ENCODE peak calls at places on chromosomes 2 and 18, in four cellular contexts. K is WTC11, R is K562, I is HepG2. W is an unnamed sample.

GRCh38 chr18:715626-716025 is 3.2 kb upstream of the ENOSF1 start:
- DNase-seq in K (no peak), R (no peak), I (no peak), W (no peak)

GRCh38 chr18:11293794-11294193 is 144.4 kb upstream of the PIEZO2 start:
- DNase-seq in K (no peak), R (no peak), I (no peak), W (no peak)

GRCh38 chr2:85266424-85267041 is 61.3 kb downstream of the TGOLN2 start:
- DNase-seq in K (peak), R (peak), I (peak), W (peak)

GRCh38 chr18:24380163-24380747 is 17.4 kb downstream of the OSBPL1A start:
- DNase-seq in K (no peak), R (no peak), I (no peak), W (no peak)

GRCh38 chr2:241859436-241860183 is 916 bp upstream of the PDCD1 start:
- DNase-seq in K (no peak), R (peak), I (no peak), W (no peak)

GRCh38 chr2:33275689-33276444 is 200.6 kb upstream of the RASGRP3 start:
- DNase-seq in K (no peak), R (peak), I (peak), W (no peak)

GRCh38 chr2:16389611-16390010 is 276.0 kb downstream of the CYRIA start:
- DNase-seq in K (no peak), R (no peak), I (no peak), W (no peak)

GRCh38 chr2:42931147-42931817 is 138.9 kb upstream of the HAAO start:
- DNase-seq in K (peak), R (peak), I (peak), W (peak)

GRCh38 chr2:105150231-105150630 is 91.3 kb upstream of the GPR45 start:
- DNase-seq in K (no peak), R (no peak), I (no peak), W (no peak)

GRCh38 chr2:236601306-236602202 is 31.9 kb downstream of the ACKR3 start:
- DNase-seq in K (no peak), R (no peak), I (no peak), W (no peak)

GRCh38 chr2:224598669-224599068 is 13.5 kb upstream of the CUL3 start:
- DNase-seq in K (no peak), R (no peak), I (no peak), W (no peak)

GRCh38 chr2:238043851-238044250 is 16.9 kb upstream of the SCLY start:
- DNase-seq in K (no peak), R (no peak), I (no peak), W (no peak)

GRCh38 chr2:229467783-229468182 is 196.7 kb upstream of the PID1 start:
- DNase-seq in K (no peak), R (no peak), I (no peak), W (no peak)

GRCh38 chr2:20190862-20191713 is 33.8 kb downstream of the SDC1 start:
- DNase-seq in K (no peak), R (no peak), I (peak), W (no peak)

GRCh38 chr2:32553829-32554432 is 73.9 kb upstream of the TTC27 start:
- DNase-seq in K (no peak), R (peak), I (peak), W (peak)

GRCh38 chr2:236568068-236568921 is 1.3 kb upstream of the ACKR3 start:
- DNase-seq in K (no peak), R (no peak), I (no peak), W (no peak)

GRCh38 chr2:187959821-187960220 is 331.9 kb upstream of the GULP1 start:
- DNase-seq in K (no peak), R (no peak), I (no peak), W (no peak)

GRCh38 chr2:46383784-46384456 is 86.7 kb downstream of the EPAS1 start:
- DNase-seq in K (no peak), R (no peak), I (no peak), W (no peak)

DNA sequence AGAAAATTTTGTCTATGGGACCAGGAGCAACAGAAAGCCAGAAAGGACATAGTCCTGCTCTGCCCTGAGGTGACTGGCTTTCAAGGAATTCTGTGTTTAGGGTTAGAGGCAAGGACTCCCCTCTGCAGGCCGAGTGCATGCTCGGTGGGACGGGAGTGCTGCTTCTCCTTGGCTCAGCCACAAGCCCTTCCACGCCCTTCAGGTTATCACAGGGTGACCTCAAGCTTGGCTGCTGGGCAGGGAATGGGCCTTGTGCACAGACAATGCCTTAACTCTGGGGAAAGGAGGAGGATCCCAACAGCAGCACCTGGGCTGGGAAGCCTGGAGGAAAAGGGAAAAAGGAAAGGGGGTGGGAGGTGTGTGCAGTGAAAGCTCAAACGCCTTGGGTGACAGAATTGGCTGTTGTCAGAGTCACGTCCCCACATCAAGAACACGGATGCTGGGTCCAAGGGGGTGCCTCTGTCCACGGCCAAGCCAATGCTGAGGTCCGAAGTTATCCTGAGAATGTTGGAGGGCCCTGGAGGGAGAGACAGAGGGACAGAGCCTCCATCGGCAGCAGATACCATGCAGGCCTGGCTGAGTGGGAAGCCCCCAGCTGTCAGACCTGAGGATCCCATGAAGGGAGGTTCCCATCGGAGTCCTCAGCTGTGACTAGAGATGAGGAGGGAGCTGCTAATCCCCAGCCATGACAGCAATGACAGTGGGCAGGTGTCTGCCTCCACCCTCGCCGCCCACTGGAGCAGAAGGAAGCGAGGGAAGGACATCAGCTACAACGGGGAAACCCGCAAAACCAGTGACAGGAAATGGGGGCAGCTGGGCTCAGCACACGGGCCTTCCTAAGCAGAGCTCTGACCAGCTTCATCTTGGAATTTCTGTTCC is 32.5 kb downstream of the FAM178B start:
- DNase-seq in K (no peak), R (no peak), I (no peak), W (no peak)
- TF ChIP-seq ELF4 in K (no peak), R (no peak), I (no peak), W (no peak)

DNA sequence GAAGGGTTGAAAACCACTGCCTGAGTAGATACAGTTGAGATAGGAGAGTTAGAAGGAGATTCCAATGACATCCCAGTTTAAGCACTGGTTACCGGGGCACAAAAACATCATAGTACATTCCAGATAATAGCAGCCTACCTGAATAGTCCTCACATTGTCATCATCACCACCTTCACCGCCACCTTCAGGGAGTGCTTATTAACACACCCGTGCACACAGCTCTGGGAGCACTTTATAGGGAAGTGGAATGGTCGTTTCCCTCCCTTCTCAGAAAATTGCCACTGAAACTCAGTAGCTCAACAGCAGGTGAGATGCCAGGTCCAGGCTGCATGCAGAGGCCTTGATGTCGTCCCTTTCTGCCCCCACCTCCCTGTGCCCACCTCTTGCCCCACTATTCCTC is 8.2 kb downstream of the SERPINB7 start:
- DNase-seq in K (peak), R (no peak), I (no peak), W (no peak)
- TF ChIP-seq ELF4 in K (no peak), R (no peak), I (no peak), W (no peak)

DNA sequence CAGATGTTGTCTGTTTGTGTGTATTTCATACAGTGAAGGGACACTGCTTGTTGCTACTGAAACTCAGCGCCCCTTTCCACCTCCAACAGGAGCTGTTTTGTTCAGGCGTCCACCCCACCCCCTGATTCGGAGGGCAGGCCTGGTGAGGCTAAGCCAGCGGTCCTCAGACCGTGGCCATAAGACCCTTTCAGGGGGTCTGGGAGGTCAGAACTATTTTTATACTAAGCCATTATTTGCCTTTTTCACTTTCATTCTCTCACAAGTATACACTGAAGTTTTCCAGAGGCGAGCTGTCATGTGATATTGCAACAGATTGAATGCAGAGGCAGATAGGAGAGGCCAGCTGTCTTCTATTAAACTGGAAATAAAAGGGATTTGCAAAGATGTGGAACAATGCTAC is 39.7 kb upstream of the IGFBP5 start:
- DNase-seq in K (no peak), R (no peak), I (no peak), W (no peak)
- TF ChIP-seq ELF4 in K (no peak), R (no peak), I (no peak), W (no peak)

DNA sequence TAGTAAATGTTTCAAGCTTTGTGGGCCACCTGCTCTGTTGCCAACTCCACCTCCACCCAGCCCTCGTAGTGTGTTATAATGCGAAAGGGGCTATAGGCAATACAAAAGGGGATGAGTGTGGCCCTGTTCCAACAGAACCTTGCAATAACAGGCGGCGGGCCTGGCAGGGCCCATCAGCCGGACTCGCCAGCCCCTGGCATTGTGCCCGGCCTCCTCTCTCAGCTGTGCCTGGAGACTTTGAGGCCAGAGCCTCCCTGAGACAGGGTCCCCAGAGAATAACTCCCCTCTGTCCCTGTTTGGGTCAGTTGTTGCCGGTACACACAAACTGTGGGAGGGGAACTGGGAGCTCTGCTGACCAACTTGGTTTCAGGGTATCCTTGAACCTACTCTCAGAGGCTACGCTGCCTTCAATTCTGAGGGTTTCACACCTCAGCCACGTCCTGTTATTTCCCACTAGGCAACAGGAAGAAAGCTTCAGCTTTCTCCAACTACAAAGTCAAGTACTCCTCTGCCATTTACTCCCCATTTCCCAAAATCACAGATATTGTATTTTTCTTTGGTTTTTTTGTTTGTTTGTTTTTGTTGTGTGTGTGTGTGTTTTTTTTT is 58.0 kb upstream of the ZNF236 start:
- DNase-seq in K (no peak), R (no peak), I (no peak), W (no peak)
- TF ChIP-seq ELF4 in K (no peak), R (no peak), I (no peak), W (no peak)

GRCh38 chr2:196433116-196433515 is 206.4 kb upstream of the CCDC150 start:
- DNase-seq in K (no peak), R (no peak), I (no peak), W (no peak)

GRCh38 chr2:196437626-196438025 is 201.9 kb upstream of the CCDC150 start:
- DNase-seq in K (no peak), R (no peak), I (no peak), W (no peak)

GRCh38 chr2:196434217-196434616 is 205.3 kb upstream of the CCDC150 start:
- DNase-seq in K (no peak), R (no peak), I (no peak), W (no peak)

GRCh38 chr2:196431957-196432356 is 207.6 kb upstream of the CCDC150 start:
- DNase-seq in K (peak), R (peak), I (peak), W (peak)

DNA sequence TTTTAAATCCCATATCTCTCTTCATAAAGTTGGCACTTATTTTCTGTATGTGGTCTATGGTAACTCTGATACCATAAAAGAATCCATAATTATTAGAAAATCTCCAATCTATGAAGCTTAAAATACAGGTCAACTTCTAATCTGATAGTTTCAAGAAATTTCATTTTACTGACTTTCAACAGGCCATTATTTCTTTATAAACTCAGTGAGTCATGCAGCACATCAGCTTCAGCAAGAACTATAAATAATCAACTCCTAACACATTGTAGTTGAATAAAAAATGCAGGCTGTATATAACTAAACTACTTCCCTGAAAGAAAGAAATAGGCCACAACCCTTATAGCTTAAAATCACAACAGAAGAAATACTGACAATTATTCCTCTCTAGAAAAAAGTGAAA is 204.3 kb upstream of the CCDC150 start:
- DNase-seq in K (no peak), R (no peak), I (no peak), W (no peak)
- TF ChIP-seq ELF4 in K (no peak), R (no peak), I (no peak), W (no peak)

DNA sequence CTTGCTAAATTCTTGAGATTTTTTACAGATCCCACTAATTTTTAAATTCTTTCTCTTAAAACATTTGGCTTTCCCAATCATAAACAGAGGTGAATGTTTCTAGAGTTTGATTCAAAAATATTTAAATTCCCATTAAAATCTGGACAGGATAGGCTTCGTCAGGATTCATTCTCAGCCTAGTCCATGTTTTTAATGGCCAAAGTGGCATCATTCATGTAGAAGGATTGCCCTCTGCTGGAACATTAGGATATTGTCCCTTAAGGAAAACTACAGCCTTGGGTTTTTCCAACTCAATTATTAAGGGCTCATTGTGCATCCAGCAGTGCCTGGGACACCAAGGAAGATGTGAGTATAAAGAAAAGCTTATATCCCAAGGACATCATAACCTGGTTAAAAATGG is 71.7 kb downstream of the TPGS2 start:
- DNase-seq in K (no peak), R (peak), I (peak), W (peak)
- TF ChIP-seq ELF4 in K (no peak), R (no peak), I (no peak), W (no peak)